ENCODE peak calls at places on chromosomes 4 and X, in four cellular contexts. Y, B, O and E are unnamed samples.

GRCh38 chr4:2462218-2462991 is 6.5 kb upstream of the RNF4 start:
- DNase-seq in Y (peak), B (peak), O (peak), E (no peak)

GRCh38 chrX:72566448-72566847 is 6.2 kb downstream of the HDAC8 start:
- DNase-seq in Y (no peak), B (no peak), O (no peak), E (no peak)

GRCh38 chr4:27094785-27095184 is 234.1 kb downstream of the STIM2 start:
- DNase-seq in Y (no peak), B (no peak), O (peak), E (no peak)

GRCh38 chr4:74039065-74039763 is 725 bp upstream of the CXCL3 start:
- DNase-seq in Y (no peak), B (no peak), O (peak), E (no peak)

GRCh38 chr4:123750044-123750443 is 353.4 kb downstream of the SPRY1 start:
- DNase-seq in Y (peak), B (no peak), O (peak), E (no peak)

GRCh38 chrX:70970482-70970999 is 39.6 kb upstream of the SLC7A3 start:
- DNase-seq in Y (no peak), B (no peak), O (peak), E (no peak)

GRCh38 chr4:22268350-22269025 is 247.4 kb downstream of the ADGRA3 start:
- DNase-seq in Y (no peak), B (no peak), O (peak), E (peak)

GRCh38 chr4:146398896-146399443 is 122.8 kb downstream of the SLC10A7 start:
- DNase-seq in Y (no peak), B (no peak), O (no peak), E (no peak)

GRCh38 chr4:128757712-128758111 is 51.8 kb upstream of the JADE1 start:
- DNase-seq in Y (no peak), B (no peak), O (no peak), E (no peak)

GRCh38 chr4:4762909-4763814 is 96.3 kb upstream of the MSX1 start:
- DNase-seq in Y (peak), B (no peak), O (peak), E (peak)

GRCh38 chrX:53071604-53072417 is 10.4 kb upstream of the TSPYL2 start:
- DNase-seq in Y (peak), B (no peak), O (peak), E (no peak)

GRCh38 chr4:68342139-68342538 is 7.8 kb downstream of the YTHDC1 start:
- DNase-seq in Y (no peak), B (no peak), O (peak), E (no peak)

GRCh38 chr4:141133146-141134006 is at the start of gene RNF150:
- DNase-seq in Y (peak), B (peak), O (peak), E (peak)

GRCh38 chr4:3276961-3277360 is 15.9 kb upstream of the RGS12 start:
- DNase-seq in Y (peak), B (no peak), O (peak), E (no peak)

GRCh38 chr4:53962516-53963225 is 101.7 kb downstream of the CHIC2 start:
- DNase-seq in Y (no peak), B (no peak), O (peak), E (no peak)

GRCh38 chr4:102574317-102574716 is 73.2 kb downstream of the NFKB1 start:
- DNase-seq in Y (no peak), B (no peak), O (no peak), E (no peak)

GRCh38 chrX:129654652-129655546 is at the start of gene APLN:
- DNase-seq in Y (peak), B (no peak), O (peak), E (no peak)

GRCh38 chrX:123629502-123629901 is 103.3 kb downstream of the THOC2 start:
- DNase-seq in Y (no peak), B (no peak), O (no peak), E (no peak)

GRCh38 chr4:111778543-111778942 is 366.7 kb upstream of the FAM241A start:
- DNase-seq in Y (no peak), B (no peak), O (no peak), E (no peak)

GRCh38 chrX:427812-428725 is 41.4 kb upstream of the PPP2R3B start:
- DNase-seq in Y (peak), B (peak), O (no peak), E (peak)

GRCh38 chrX:9665113-9665512 is 100.5 kb downstream of the GPR143 start:
- DNase-seq in Y (no peak), B (no peak), O (no peak), E (no peak)

GRCh38 chr4:54099287-54099958 is 540 bp upstream of the GSX2 start:
- DNase-seq in Y (peak), B (no peak), O (peak), E (no peak)

GRCh38 chr4:52915730-52916129 is 53.6 kb downstream of the RASL11B start:
- DNase-seq in Y (no peak), B (no peak), O (no peak), E (no peak)

GRCh38 chr4:148444296-148445070 is 2.3 kb upstream of the NR3C2 start:
- DNase-seq in Y (peak), B (peak), O (peak), E (peak)
- TF ChIP-seq CTCF in Y (no peak), B (no peak), O (no peak), E (peak)

GRCh38 chr4:10982305-10982704 is 297.7 kb upstream of the CLNK start:
- DNase-seq in Y (no peak), B (no peak), O (no peak), E (no peak)

GRCh38 chr4:10983274-10983673 is 298.7 kb upstream of the CLNK start:
- DNase-seq in Y (no peak), B (no peak), O (no peak), E (no peak)

GRCh38 chr4:10981611-10982010 is 297.0 kb upstream of the CLNK start:
- DNase-seq in Y (no peak), B (no peak), O (no peak), E (no peak)

GRCh38 chr4:10983885-10984284 is 299.3 kb upstream of the CLNK start:
- DNase-seq in Y (no peak), B (no peak), O (no peak), E (no peak)

GRCh38 chr4:10984815-10985214 is 300.2 kb upstream of the CLNK start:
- DNase-seq in Y (no peak), B (no peak), O (no peak), E (no peak)
- TF ChIP-seq CTCF in Y (no peak), B (no peak), O (no peak), E (no peak)

GRCh38 chr4:100906973-100907372 is 389.2 kb upstream of the EMCN start:
- DNase-seq in Y (no peak), B (no peak), O (no peak), E (no peak)

GRCh38 chr4:100908540-100908939 is 390.7 kb upstream of the EMCN start:
- DNase-seq in Y (no peak), B (no peak), O (no peak), E (no peak)

GRCh38 chr4:100913685-100914084 is 395.9 kb upstream of the EMCN start:
- DNase-seq in Y (peak), B (no peak), O (no peak), E (no peak)

DNA sequence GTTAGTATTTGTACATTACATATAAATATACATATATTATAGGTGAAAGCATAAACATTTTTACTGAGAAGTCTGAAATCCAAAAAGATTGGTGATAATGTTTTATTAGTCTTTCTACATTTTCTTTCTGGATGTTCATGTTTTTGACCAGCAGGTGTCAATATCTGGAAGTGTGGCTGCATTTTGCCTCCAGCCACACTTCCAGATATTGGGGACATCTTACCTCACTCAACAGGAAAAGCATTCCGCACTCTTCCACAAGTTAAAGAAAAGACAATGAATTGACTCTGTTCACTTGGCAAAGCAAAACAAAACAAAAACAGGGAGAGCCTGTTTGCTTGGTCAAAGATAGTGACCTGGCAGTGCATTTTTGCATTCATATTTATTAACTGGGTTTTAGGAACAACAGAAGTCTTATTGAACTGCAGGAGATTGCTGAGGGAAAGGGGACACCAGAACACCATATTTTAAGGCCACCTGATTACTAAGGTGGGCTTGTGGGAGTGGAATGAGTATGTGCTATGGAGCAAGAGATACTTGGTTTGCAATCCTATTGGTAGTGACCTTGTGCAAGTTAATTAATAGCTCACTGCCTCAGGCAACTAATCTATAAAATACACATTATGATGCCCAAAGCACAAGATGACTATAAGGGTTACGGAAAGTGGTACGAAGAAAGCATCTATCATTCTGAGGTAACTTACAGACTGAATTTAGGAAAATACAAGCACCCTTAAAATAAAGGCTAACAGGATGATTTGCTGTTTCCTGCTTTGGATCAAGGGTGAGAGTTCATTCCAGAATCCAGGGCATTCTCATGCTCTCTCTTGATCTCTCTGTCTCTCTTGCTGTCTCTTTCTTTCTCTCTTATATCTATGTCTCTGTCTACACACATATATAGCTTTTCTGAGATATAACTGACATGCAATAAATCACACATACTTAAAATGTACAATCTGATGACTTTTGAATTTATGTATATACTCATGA is 389.9 kb upstream of the EMCN start:
- DNase-seq in Y (no peak), B (no peak), O (peak), E (no peak)
- TF ChIP-seq CTCF in Y (no peak), B (peak), O (peak), E (peak)

DNA sequence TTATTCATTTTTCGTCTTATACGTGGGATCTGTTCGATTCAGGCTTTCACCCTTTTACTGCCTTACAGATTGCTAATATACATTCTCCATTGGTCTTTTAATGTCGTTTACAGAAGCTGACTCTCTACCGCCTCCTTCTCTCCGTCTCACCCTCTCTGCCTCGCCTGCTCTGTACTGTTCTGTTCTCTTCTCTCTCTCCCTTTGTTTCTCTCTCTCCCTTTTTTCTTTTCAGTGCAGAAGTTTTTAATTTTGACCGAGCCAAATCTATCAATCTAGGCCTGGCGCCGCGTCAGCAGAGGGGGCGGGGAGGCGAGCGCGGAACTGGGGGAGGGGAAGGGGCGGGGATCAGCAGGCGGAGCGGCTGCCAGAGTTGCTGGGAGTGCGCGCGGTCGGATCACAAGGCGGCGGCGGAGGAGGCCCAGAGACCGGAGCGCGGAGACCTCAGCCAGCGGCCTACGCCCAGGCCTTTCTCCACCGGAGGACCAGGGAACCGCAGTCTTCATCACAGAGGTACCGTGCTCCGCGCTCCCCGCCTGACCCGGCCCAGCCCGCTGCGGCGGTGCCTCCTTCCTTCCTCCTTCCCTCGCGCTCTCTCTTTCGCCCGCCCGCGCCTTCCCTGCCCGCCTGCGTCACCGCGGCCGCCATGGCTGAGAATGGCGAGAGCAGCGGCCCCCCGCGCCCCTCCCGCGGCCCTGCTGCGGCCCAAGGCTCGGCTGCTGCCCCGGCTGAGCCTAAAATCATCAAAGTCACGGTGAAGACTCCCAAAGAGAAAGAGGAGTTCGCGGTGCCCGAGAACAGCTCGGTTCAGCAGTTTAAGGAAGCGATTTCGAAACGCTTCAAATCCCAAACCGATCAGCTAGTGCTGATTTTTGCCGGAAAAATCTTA is at the start of gene UBQLN2:
- DNase-seq in Y (peak), B (peak), O (peak), E (peak)
- TF ChIP-seq CTCF in Y (no peak), B (peak), O (peak), E (peak)

GRCh38 chr4:113293043-113293560 is 243.6 kb downstream of the ANK2 start:
- DNase-seq in Y (no peak), B (no peak), O (peak), E (no peak)

GRCh38 chr4:113292371-113293042 is 243.1 kb downstream of the ANK2 start:
- DNase-seq in Y (peak), B (peak), O (peak), E (no peak)

GRCh38 chr4:113293673-113294072 is 244.2 kb downstream of the ANK2 start:
- DNase-seq in Y (no peak), B (no peak), O (peak), E (no peak)

GRCh38 chr4:113290666-113291065 is 241.2 kb downstream of the ANK2 start:
- DNase-seq in Y (no peak), B (no peak), O (no peak), E (no peak)

DNA sequence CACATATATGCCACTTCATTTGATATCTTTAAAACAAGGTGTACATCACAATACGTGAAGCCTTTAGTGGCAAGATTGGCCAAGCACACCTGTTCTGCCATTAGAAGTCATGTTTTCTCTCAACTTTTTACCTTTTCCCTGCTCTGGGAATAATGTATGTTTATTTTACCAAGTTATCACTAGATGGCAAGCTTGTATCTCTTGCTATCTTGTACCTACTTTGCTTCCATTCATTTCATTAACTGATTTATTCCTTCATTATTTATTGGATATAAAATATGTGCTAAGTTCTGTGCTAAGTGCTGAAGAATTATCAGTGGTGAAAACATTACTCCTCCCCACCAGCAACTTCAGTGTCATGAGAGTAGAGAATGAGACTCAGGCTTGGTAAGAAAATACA is 245.5 kb downstream of the ANK2 start:
- DNase-seq in Y (no peak), B (no peak), O (no peak), E (no peak)
- TF ChIP-seq CTCF in Y (no peak), B (no peak), O (no peak), E (peak)

GRCh38 chr4:118034061-118034785 is at the start of gene NDST3:
- DNase-seq in Y (peak), B (peak), O (peak), E (peak)

GRCh38 chr4:118036336-118036735 is 2.0 kb downstream of the NDST3 start:
- DNase-seq in Y (no peak), B (no peak), O (no peak), E (no peak)

GRCh38 chr4:118032691-118033090 is 1.6 kb upstream of the NDST3 start:
- DNase-seq in Y (peak), B (no peak), O (peak), E (no peak)

GRCh38 chr4:118035309-118035708 is 1.0 kb downstream of the NDST3 start:
- DNase-seq in Y (no peak), B (no peak), O (no peak), E (no peak)

DNA sequence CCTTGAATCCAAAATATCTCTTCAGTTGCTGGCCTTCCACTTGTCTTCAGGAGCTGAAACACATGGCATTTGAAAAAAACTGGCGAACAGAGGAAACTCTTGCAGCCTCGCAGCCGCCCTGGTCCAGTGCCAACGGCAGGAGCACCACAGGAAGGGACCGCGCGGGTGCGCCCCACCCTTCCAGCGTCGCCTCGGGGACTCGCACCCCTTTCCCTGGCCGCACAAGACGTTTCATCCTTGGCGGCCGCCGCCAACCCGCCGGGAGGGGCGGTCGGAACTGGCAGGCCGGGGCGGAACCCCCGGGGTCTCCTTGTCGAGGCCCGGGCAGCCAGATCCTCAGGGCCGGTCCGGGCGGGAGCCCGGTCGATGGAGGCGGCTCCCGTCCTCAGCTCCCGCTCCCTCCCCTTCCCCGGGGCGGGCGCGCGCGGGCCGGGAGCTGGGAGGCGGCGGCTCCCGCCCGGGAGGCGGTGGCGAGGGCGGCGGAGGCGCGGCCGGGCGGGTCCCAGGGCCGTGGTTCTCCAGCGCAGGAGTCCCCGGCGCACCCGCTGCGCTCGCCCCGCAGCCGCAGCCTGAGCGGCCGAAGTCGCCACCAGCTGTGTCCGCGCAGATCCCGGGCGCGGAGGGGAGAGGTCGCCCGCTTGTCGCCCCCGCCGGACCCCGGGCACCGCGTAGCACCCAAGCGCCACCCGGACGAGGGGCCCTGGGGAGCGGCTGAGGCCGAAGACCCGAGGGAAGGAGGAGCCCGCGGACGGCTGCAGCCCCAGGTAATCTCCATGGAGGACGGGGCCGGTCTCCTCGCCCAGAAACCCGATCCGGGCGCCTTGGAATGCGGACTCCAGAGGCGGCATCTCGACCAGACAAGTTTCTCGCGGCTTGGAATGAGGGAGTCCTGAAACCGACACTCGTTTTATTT is 882 bp upstream of the NDST3 start:
- DNase-seq in Y (peak), B (peak), O (peak), E (peak)
- TF ChIP-seq CTCF in Y (no peak), B (no peak), O (no peak), E (no peak)

DNA sequence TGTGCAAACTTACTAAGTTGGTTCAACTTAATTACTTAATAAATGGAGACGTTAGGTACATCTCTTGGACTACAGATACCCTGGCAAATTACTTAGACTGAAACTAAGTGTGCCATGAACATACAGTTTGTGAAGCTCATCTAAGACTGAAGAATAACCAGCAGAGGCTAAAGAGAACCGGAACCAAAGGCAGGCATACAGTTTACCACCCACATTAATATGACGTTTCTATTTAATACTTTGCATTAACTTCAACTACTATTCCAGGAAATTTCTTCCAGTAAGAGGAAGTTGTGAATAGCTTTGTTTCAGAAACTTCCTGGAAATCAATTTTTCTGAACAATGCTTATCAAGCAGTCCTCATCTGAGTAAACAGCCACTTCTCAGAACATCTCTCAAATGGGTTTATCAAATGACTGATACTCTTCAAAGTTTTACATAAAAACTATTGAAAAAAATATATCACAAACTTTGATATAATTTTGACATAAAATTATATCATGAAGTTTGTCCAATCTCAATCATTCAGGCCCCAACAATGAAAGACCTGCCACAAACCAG is 252.7 kb downstream of the OPHN1 start:
- DNase-seq in Y (no peak), B (no peak), O (no peak), E (no peak)
- TF ChIP-seq CTCF in Y (no peak), B (no peak), O (no peak), E (no peak)

GRCh38 chrX:107738272-107738671 is 37.3 kb downstream of the TSC22D3 start:
- DNase-seq in Y (no peak), B (no peak), O (no peak), E (no peak)
- TF ChIP-seq CTCF in Y (no peak), B (no peak), O (no peak), E (no peak)